ENCODE peak calls at places on chromosomes 13 and 19, in ten cellular contexts. One of them, this sample, is unnamed.

GRCh38 chr13:33145667-33146066 is 129.4 kb downstream of the KL start:
- DNase-seq in fibroblast of the aortic adventitia: no peak
- DNase-seq in GM03348: no peak
- DNase-seq in NCI-H1417 treated with DMSO at 0.1 percent for 48 hours: no peak
- DNase-seq in head of caudate nucleus: no peak
- DNase-seq in MV-4-11: no peak
- DNase-seq in activated T-cell treated with anti-CD3 and anti-CD28 coated beads for 24 hours: no peak
- DNase-seq in NCI-H2029 treated with DMSO at 0.1 percent for 48 hours: no peak
- DNase-seq in CD4-positive, alpha-beta T cell: no peak
- DNase-seq in fibroblast of lung: no peak
- DNase-seq in this sample: no peak

GRCh38 chr19:38375748-38376147 is 1.4 kb downstream of the PSMD8 start:
- DNase-seq in fibroblast of the aortic adventitia: peak; percentile 41
- DNase-seq in GM03348: peak; percentile 68
- DNase-seq in NCI-H1417 treated with DMSO at 0.1 percent for 48 hours: no peak
- DNase-seq in head of caudate nucleus: no peak
- DNase-seq in MV-4-11: no peak
- DNase-seq in activated T-cell treated with anti-CD3 and anti-CD28 coated beads for 24 hours: no peak
- DNase-seq in NCI-H2029 treated with DMSO at 0.1 percent for 48 hours: no peak
- DNase-seq in CD4-positive, alpha-beta T cell: no peak
- DNase-seq in fibroblast of lung: no peak
- DNase-seq in this sample: no peak

GRCh38 chr19:18165794-18166544 is 7.6 kb upstream of the IFI30 start:
- DNase-seq in fibroblast of the aortic adventitia: no peak
- DNase-seq in GM03348: no peak
- DNase-seq in NCI-H1417 treated with DMSO at 0.1 percent for 48 hours: no peak
- DNase-seq in head of caudate nucleus: no peak
- DNase-seq in MV-4-11: no peak
- DNase-seq in activated T-cell treated with anti-CD3 and anti-CD28 coated beads for 24 hours: no peak
- DNase-seq in NCI-H2029 treated with DMSO at 0.1 percent for 48 hours: no peak
- DNase-seq in CD4-positive, alpha-beta T cell: no peak
- DNase-seq in fibroblast of lung: no peak
- DNase-seq in this sample: no peak

GRCh38 chr13:45143346-45143751 is 23.0 kb downstream of the GTF2F2 start:
- DNase-seq in fibroblast of the aortic adventitia: no peak
- DNase-seq in GM03348: no peak
- DNase-seq in NCI-H1417 treated with DMSO at 0.1 percent for 48 hours: no peak
- DNase-seq in head of caudate nucleus: peak; percentile 48
- DNase-seq in MV-4-11: no peak
- DNase-seq in activated T-cell treated with anti-CD3 and anti-CD28 coated beads for 24 hours: no peak
- DNase-seq in NCI-H2029 treated with DMSO at 0.1 percent for 48 hours: no peak
- DNase-seq in CD4-positive, alpha-beta T cell: no peak
- DNase-seq in fibroblast of lung: peak; percentile 41
- DNase-seq in this sample: no peak

GRCh38 chr19:43464089-43464775 is 1.2 kb downstream of the LYPD3 start:
- DNase-seq in fibroblast of the aortic adventitia: no peak
- DNase-seq in GM03348: peak; percentile 87
- DNase-seq in NCI-H1417 treated with DMSO at 0.1 percent for 48 hours: no peak
- DNase-seq in head of caudate nucleus: peak; percentile 56
- DNase-seq in MV-4-11: no peak
- DNase-seq in activated T-cell treated with anti-CD3 and anti-CD28 coated beads for 24 hours: no peak
- DNase-seq in NCI-H2029 treated with DMSO at 0.1 percent for 48 hours: no peak
- DNase-seq in CD4-positive, alpha-beta T cell: peak; percentile 68
- DNase-seq in fibroblast of lung: no peak
- DNase-seq in this sample: no peak

GRCh38 chr19:18735324-18735723 is 51.8 kb downstream of the CRTC1 start:
- DNase-seq in fibroblast of the aortic adventitia: no peak
- DNase-seq in GM03348: no peak
- DNase-seq in NCI-H1417 treated with DMSO at 0.1 percent for 48 hours: no peak
- DNase-seq in head of caudate nucleus: no peak
- DNase-seq in MV-4-11: no peak
- DNase-seq in activated T-cell treated with anti-CD3 and anti-CD28 coated beads for 24 hours: no peak
- DNase-seq in NCI-H2029 treated with DMSO at 0.1 percent for 48 hours: no peak
- DNase-seq in CD4-positive, alpha-beta T cell: no peak
- DNase-seq in fibroblast of lung: no peak
- DNase-seq in this sample: no peak

GRCh38 chr13:85137516-85137915 is 661.7 kb downstream of the SLITRK6 start:
- DNase-seq in fibroblast of the aortic adventitia: no peak
- DNase-seq in GM03348: no peak
- DNase-seq in NCI-H1417 treated with DMSO at 0.1 percent for 48 hours: no peak
- DNase-seq in head of caudate nucleus: no peak
- DNase-seq in MV-4-11: no peak
- DNase-seq in activated T-cell treated with anti-CD3 and anti-CD28 coated beads for 24 hours: no peak
- DNase-seq in NCI-H2029 treated with DMSO at 0.1 percent for 48 hours: no peak
- DNase-seq in CD4-positive, alpha-beta T cell: no peak
- DNase-seq in fibroblast of lung: no peak
- DNase-seq in this sample: no peak

GRCh38 chr13:44974056-44974798 is 15.0 kb downstream of the NUFIP1 start:
- DNase-seq in fibroblast of the aortic adventitia: peak; percentile 70
- DNase-seq in GM03348: peak; percentile 12
- DNase-seq in NCI-H1417 treated with DMSO at 0.1 percent for 48 hours: no peak
- DNase-seq in head of caudate nucleus: no peak
- DNase-seq in MV-4-11: peak; percentile 72
- DNase-seq in activated T-cell treated with anti-CD3 and anti-CD28 coated beads for 24 hours: no peak
- DNase-seq in NCI-H2029 treated with DMSO at 0.1 percent for 48 hours: no peak
- DNase-seq in CD4-positive, alpha-beta T cell: no peak
- DNase-seq in fibroblast of lung: peak; percentile 53
- DNase-seq in this sample: peak; percentile 50

GRCh38 chr13:26377038-26377437 is 123.1 kb downstream of the CDK8 start:
- DNase-seq in fibroblast of the aortic adventitia: peak; percentile 11
- DNase-seq in GM03348: peak; percentile 29
- DNase-seq in NCI-H1417 treated with DMSO at 0.1 percent for 48 hours: no peak
- DNase-seq in head of caudate nucleus: peak; percentile 9
- DNase-seq in MV-4-11: no peak
- DNase-seq in activated T-cell treated with anti-CD3 and anti-CD28 coated beads for 24 hours: no peak
- DNase-seq in NCI-H2029 treated with DMSO at 0.1 percent for 48 hours: no peak
- DNase-seq in CD4-positive, alpha-beta T cell: no peak
- DNase-seq in fibroblast of lung: no peak
- DNase-seq in this sample: no peak

GRCh38 chr19:48654299-48655059 is 8.5 kb upstream of the CA11 start:
- DNase-seq in fibroblast of the aortic adventitia: no peak
- DNase-seq in GM03348: no peak
- DNase-seq in NCI-H1417 treated with DMSO at 0.1 percent for 48 hours: no peak
- DNase-seq in head of caudate nucleus: no peak
- DNase-seq in MV-4-11: no peak
- DNase-seq in activated T-cell treated with anti-CD3 and anti-CD28 coated beads for 24 hours: no peak
- DNase-seq in NCI-H2029 treated with DMSO at 0.1 percent for 48 hours: no peak
- DNase-seq in CD4-positive, alpha-beta T cell: no peak
- DNase-seq in fibroblast of lung: peak; percentile 21
- DNase-seq in this sample: no peak

GRCh38 chr19:37931941-37932655 is 25.1 kb downstream of the SIPA1L3 start:
- DNase-seq in fibroblast of the aortic adventitia: peak; percentile 68
- DNase-seq in GM03348: peak; percentile 63
- DNase-seq in NCI-H1417 treated with DMSO at 0.1 percent for 48 hours: no peak
- DNase-seq in head of caudate nucleus: peak; percentile 60
- DNase-seq in MV-4-11: peak; percentile 72
- DNase-seq in activated T-cell treated with anti-CD3 and anti-CD28 coated beads for 24 hours: no peak
- DNase-seq in NCI-H2029 treated with DMSO at 0.1 percent for 48 hours: peak; percentile 87
- DNase-seq in CD4-positive, alpha-beta T cell: no peak
- DNase-seq in fibroblast of lung: peak; percentile 66
- DNase-seq in this sample: peak; percentile 35

GRCh38 chr13:110363009-110363408 is 55.9 kb downstream of the COL4A2 start:
- DNase-seq in fibroblast of the aortic adventitia: no peak
- DNase-seq in GM03348: no peak
- DNase-seq in NCI-H1417 treated with DMSO at 0.1 percent for 48 hours: no peak
- DNase-seq in head of caudate nucleus: no peak
- DNase-seq in MV-4-11: no peak
- DNase-seq in activated T-cell treated with anti-CD3 and anti-CD28 coated beads for 24 hours: no peak
- DNase-seq in NCI-H2029 treated with DMSO at 0.1 percent for 48 hours: no peak
- DNase-seq in CD4-positive, alpha-beta T cell: no peak
- DNase-seq in fibroblast of lung: no peak
- DNase-seq in this sample: no peak

GRCh38 chr13:102045713-102046112 is 356.1 kb downstream of the FGF14 start:
- DNase-seq in fibroblast of the aortic adventitia: no peak
- DNase-seq in GM03348: no peak
- DNase-seq in NCI-H1417 treated with DMSO at 0.1 percent for 48 hours: no peak
- DNase-seq in head of caudate nucleus: no peak
- DNase-seq in MV-4-11: no peak
- DNase-seq in activated T-cell treated with anti-CD3 and anti-CD28 coated beads for 24 hours: no peak
- DNase-seq in NCI-H2029 treated with DMSO at 0.1 percent for 48 hours: no peak
- DNase-seq in CD4-positive, alpha-beta T cell: no peak
- DNase-seq in fibroblast of lung: no peak
- DNase-seq in this sample: no peak

GRCh38 chr13:24194447-24194846 is 33.9 kb downstream of the SPATA13 start:
- DNase-seq in fibroblast of the aortic adventitia: no peak
- DNase-seq in GM03348: no peak
- DNase-seq in NCI-H1417 treated with DMSO at 0.1 percent for 48 hours: no peak
- DNase-seq in head of caudate nucleus: no peak
- DNase-seq in MV-4-11: no peak
- DNase-seq in activated T-cell treated with anti-CD3 and anti-CD28 coated beads for 24 hours: no peak
- DNase-seq in NCI-H2029 treated with DMSO at 0.1 percent for 48 hours: no peak
- DNase-seq in CD4-positive, alpha-beta T cell: no peak
- DNase-seq in fibroblast of lung: no peak
- DNase-seq in this sample: no peak

GRCh38 chr19:6227156-6227940 is 52.4 kb downstream of the MLLT1 start:
- DNase-seq in fibroblast of the aortic adventitia: no peak
- DNase-seq in GM03348: no peak
- DNase-seq in NCI-H1417 treated with DMSO at 0.1 percent for 48 hours: no peak
- DNase-seq in head of caudate nucleus: no peak
- DNase-seq in MV-4-11: no peak
- DNase-seq in activated T-cell treated with anti-CD3 and anti-CD28 coated beads for 24 hours: no peak
- DNase-seq in NCI-H2029 treated with DMSO at 0.1 percent for 48 hours: no peak
- DNase-seq in CD4-positive, alpha-beta T cell: no peak
- DNase-seq in fibroblast of lung: no peak
- DNase-seq in this sample: no peak

This sample was measured in pons.